ENCODE peak calls at places on chromosomes 2 and 18, in four cellular contexts. One of them, this sample, is unnamed.

GRCh38 chr2:81324046-81324445 is 1019.5 kb upstream of the LRRTM1 start:
- DNase-seq in GM12878: no peak
- DNase-seq in K562: no peak
- DNase-seq in HepG2: peak; percentile 16
- DNase-seq in this sample: no peak

GRCh38 chr2:85680707-85681353 is 12.8 kb upstream of the SFTPB start:
- DNase-seq in K562: no peak
- DNase-seq in GM12878: no peak
- DNase-seq in HepG2: no peak
- DNase-seq in this sample: no peak

GRCh38 chr2:218235017-218235416 is 18.0 kb downstream of the ARPC2 start:
- DNase-seq in GM12878: no peak
- DNase-seq in HepG2: no peak
- DNase-seq in K562: no peak
- DNase-seq in this sample: no peak

GRCh38 chr2:43934567-43934966 is 61.2 kb downstream of the LRPPRC start:
- DNase-seq in GM12878: no peak
- DNase-seq in K562: no peak
- DNase-seq in HepG2: no peak
- DNase-seq in this sample: no peak

GRCh38 chr18:23951206-23951605 is 63.3 kb upstream of the TTC39C start:
- DNase-seq in K562: no peak
- DNase-seq in HepG2: no peak
- DNase-seq in GM12878: no peak
- DNase-seq in this sample: no peak

GRCh38 chr2:214902273-214902672 is 92.8 kb upstream of the BARD1 start:
- DNase-seq in GM12878: no peak
- DNase-seq in HepG2: no peak
- DNase-seq in K562: no peak
- DNase-seq in this sample: no peak

GRCh38 chr2:54522624-54523281 is 66.6 kb downstream of the SPTBN1 start:
- DNase-seq in HepG2: peak; percentile 86
- DNase-seq in GM12878: peak; percentile 47
- DNase-seq in K562: peak; percentile 81
- DNase-seq in this sample: peak; percentile 68

GRCh38 chr2:9206991-9207640 is 504 bp downstream of the ASAP2 start:
- DNase-seq in HepG2: no peak
- DNase-seq in K562: peak; percentile 49
- DNase-seq in GM12878: no peak
- DNase-seq in this sample: peak; percentile 73

GRCh38 chr2:168748461-168748860 is 54.0 kb upstream of the NOSTRIN start:
- DNase-seq in GM12878: no peak
- DNase-seq in HepG2: no peak
- DNase-seq in K562: no peak
- DNase-seq in this sample: no peak

GRCh38 chr2:184463102-184463865 is 135.0 kb upstream of the ZNF804A start:
- DNase-seq in GM12878: no peak
- DNase-seq in K562: no peak
- DNase-seq in HepG2: peak; percentile 42
- DNase-seq in this sample: no peak

GRCh38 chr2:383888-384287 is 96.0 kb upstream of the ALKAL2 start:
- DNase-seq in K562: no peak
- DNase-seq in HepG2: no peak
- DNase-seq in GM12878: no peak
- DNase-seq in this sample: no peak

GRCh38 chr2:121974919-121975654 is 219.6 kb downstream of the TSN start:
- DNase-seq in HepG2: peak; percentile 84
- DNase-seq in GM12878: peak; percentile 60
- DNase-seq in K562: peak; percentile 85
- DNase-seq in this sample: peak; percentile 67
- TF ChIP-seq YY1 in HepG2: no peak
- TF ChIP-seq YY1 in GM12878: no peak
- TF ChIP-seq YY1 in K562: no peak
- TF ChIP-seq YY1 in this sample: no peak

GRCh38 chr2:207165121-207166038 is at the start of gene KLF7:
- DNase-seq in GM12878: no peak
- DNase-seq in K562: no peak
- DNase-seq in HepG2: no peak
- DNase-seq in this sample: no peak
- TF ChIP-seq POLR2A in GM12878: peak; percentile 81
- TF ChIP-seq POLR2A in K562: no peak
- TF ChIP-seq POLR2A in HepG2: no peak
- TF ChIP-seq POLR2A in this sample: peak; percentile 59

DNA sequence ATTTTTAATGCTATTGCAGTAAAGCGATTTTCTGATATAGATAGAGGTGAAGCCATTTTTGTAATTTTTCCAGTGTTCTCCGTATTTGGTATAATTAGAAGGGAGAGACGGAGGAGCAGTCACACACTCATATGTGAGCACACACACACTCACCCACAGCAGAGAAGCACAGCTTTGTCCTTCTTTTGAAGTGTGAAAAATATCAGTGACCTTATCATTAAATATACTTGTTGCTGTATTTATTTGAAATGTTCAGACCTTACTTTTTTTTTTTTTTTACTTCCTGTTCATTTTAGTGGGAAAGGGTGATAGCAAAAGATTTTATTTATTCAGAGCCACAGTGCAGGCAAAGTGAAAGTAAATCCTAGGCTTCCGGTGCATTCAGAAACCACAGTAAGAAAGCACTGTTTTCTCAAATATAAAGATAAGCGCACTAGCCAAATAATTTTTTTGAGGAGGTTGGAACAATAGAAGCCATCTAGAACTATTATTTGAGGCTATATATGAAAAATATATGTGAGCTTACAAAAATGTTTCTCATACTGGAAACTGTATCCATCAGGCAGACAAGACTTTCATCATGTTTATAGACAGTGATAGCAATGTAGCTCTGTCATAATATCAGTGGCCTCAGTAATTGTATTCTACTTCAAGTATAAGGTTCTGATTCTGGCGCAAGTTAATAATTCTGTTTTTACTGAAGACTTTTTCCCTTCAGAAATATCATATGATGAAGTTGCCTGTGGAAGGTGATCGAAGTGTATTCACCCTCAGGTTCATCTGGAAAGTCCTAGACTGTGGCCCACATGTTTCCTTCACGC is 37.2 kb downstream of the TSHZ1 start:
- DNase-seq in GM12878: no peak
- DNase-seq in K562: no peak
- DNase-seq in HepG2: peak; percentile 6
- DNase-seq in this sample: no peak
- TF ChIP-seq CHD2 in GM12878: no peak
- TF ChIP-seq CHD2 in K562: no peak
- TF ChIP-seq CHD2 in HepG2: no peak
- TF ChIP-seq CHD2 in this sample: no peak

GRCh38 chr2:217105733-217106649 is 246.1 kb upstream of the TNP1 start:
- DNase-seq in GM12878: no peak
- DNase-seq in HepG2: no peak
- DNase-seq in K562: peak; percentile 73
- DNase-seq in this sample: no peak
- TF ChIP-seq YY1 in GM12878: no peak
- TF ChIP-seq YY1 in HepG2: no peak
- TF ChIP-seq YY1 in K562: no peak
- TF ChIP-seq YY1 in this sample: no peak

GRCh38 chr18:79393626-79394401 is 1.9 kb upstream of the NFATC1 start:
- DNase-seq in GM12878: no peak
- DNase-seq in K562: peak; percentile 70
- DNase-seq in HepG2: peak; percentile 28
- DNase-seq in this sample: peak; percentile 78
- TF ChIP-seq POLR2A in GM12878: no peak
- TF ChIP-seq POLR2A in K562: peak; percentile 37
- TF ChIP-seq POLR2A in HepG2: no peak
- TF ChIP-seq POLR2A in this sample: no peak

DNA sequence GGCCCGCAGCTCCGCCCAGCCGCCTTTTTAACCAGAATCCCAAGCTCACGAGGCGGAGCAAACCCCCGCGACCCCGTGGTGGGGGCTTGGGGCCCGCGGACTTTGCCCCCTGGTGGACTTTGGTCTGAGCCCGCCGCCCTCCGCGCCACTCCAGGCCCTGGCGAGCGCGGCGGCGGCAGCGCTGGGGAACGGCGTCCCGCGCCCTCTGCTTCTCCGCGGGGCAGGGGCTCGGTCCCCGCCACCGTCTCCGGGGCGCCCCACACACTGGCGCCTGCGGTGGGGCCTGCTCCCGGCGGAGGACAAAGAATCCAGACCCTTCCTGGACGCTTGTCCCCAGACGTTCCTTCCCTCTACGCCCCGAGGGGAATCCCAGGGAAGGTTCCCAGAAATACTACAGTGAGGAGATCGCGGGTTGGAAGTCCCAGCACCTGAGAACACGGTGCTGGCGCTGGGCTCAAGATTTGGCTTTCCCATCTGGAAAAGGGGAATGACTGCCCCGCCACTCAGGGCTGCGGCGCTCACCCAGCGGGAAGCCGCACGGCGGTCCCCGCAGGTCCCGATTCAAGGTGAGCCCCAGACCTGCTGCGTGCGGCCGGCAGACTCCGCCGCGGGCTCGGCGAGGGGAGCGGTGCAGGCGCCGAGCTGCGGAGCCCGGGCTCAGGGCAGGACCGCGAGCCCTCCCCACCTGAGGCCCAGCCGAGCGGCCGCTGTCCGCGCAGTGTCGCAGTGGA is at the start of gene HAAO:
- DNase-seq in K562: no peak
- DNase-seq in HepG2: peak; percentile 91
- DNase-seq in GM12878: no peak
- DNase-seq in this sample: no peak
- TF ChIP-seq CHD2 in K562: no peak
- TF ChIP-seq CHD2 in HepG2: peak; percentile 67
- TF ChIP-seq CHD2 in GM12878: no peak
- TF ChIP-seq CHD2 in this sample: no peak

DNA sequence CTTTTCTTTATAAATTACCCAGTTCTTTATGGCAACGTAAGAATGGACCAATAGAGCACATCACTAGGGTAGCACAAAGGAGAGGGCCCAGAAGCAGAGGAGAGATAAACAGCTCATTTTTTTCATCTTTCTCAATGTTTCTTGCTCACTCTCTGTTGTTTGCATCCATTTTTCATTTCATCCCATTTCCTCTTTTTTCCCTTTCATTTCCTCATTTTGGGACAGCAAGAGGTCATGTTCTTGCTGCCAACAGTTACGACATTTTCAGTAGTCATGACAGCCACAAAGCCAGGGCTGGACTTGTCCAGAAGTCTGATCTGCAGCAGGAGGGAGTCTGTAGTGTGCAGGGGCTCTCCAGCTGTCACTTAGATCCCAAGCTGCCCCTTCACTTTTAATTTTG is 52.7 kb upstream of the CYP1B1 start:
- DNase-seq in GM12878: peak; percentile 48
- DNase-seq in HepG2: no peak
- DNase-seq in K562: no peak
- DNase-seq in this sample: no peak
- TF ChIP-seq YY1 in GM12878: peak; percentile 56
- TF ChIP-seq YY1 in HepG2: no peak
- TF ChIP-seq YY1 in K562: no peak
- TF ChIP-seq YY1 in this sample: no peak

DNA sequence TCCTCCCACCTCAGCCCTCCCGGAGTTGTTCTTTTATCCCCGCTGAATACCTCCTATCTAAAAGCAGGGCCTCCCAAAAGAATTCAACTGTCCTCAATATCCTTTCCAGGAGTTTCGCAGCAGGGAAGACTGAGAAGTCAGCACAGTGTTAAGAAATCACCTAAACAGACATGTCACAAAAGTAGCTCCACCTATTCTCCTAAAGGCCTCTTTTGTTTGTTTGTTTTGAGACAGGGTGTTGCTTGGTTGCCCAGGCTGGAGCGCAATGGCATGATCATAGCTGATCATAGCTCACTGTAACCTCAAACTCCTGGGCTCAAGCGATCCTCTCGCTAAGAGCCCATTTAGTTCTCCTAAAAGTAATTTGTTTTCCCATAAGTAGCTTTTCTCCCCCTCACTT is 53.8 kb downstream of the TEX44 start:
- DNase-seq in K562: no peak
- DNase-seq in HepG2: no peak
- DNase-seq in GM12878: no peak
- DNase-seq in this sample: no peak
- TF ChIP-seq POLR2A in K562: no peak
- TF ChIP-seq POLR2A in HepG2: no peak
- TF ChIP-seq POLR2A in GM12878: no peak
- TF ChIP-seq POLR2A in this sample: no peak

DNA sequence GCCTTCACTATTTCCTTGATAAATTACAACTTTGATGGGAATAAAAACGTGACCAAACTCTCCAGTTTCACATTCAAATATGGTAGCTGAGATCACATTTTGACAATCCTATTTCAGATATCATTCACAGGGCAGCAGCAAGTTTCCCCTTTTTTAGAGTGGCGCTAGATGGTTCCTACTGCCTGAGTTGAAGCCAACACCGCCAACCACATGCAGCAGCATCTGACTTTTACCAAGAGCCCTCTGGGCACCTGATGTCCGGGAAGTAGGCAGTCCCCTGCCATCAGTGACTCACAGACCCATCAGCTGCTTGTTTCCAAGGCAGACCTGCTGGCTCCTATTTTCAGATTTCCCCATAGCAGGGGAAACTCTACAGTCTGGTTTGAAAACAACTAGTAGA is 4.0 kb upstream of the MREG start:
- DNase-seq in HepG2: no peak
- DNase-seq in K562: no peak
- DNase-seq in GM12878: peak; percentile 68
- DNase-seq in this sample: no peak
- TF ChIP-seq CHD2 in HepG2: no peak
- TF ChIP-seq CHD2 in K562: no peak
- TF ChIP-seq CHD2 in GM12878: no peak
- TF ChIP-seq CHD2 in this sample: no peak

DNA sequence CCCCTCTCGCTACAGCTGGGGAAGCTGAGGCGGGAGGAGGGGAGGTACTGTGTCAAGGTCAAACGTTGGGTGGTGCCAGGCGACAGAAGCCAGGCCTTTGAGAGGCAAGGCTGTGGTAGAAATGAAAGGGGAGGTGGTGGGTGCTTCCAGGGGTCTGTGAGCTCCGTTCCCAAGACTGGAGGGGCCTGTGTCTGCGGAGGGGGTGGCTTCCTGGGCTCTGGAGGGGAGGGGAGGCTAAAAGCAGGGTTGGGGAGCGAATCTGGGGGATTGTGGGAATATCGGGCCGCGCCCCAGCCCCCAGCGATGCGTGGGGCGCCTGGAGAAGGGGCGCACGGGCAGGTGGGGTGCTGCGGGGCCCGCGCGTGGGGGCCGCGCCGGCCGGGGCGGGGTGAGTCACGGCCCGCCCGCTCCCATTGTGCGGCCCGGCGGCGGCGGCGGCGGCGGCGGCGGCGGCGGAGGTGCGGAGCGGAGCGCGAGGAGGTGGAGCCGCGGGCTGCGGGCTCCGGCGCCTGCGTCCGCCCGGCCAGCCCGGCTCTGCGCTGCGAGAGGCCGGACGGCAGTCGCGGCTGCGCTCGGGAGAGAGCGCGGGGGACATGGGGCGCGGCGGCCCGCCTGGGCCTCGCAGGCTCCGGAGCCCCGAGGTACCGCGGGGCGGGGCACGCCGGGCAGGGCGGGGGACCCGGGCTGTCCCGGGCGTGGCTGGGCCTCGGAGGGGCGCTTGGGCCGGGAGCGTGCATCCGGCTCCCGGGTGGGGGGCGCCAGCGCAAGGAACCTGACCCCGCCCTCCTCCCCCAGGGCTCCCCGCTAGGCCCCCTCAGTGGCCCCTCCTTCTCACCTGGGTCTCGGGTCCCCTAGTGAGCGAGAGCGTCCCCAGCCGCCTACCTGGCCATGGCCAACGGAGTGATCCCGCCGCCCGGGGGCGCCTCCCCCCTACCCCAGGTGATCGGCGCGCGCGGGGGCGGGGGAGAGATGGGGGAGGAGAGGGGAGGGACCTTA is at the start of gene SLC4A3:
- DNase-seq in GM12878: no peak
- DNase-seq in K562: peak; percentile 17
- DNase-seq in HepG2: no peak
- DNase-seq in this sample: no peak
- TF ChIP-seq YY1 in GM12878: no peak
- TF ChIP-seq YY1 in K562: no peak
- TF ChIP-seq YY1 in HepG2: no peak
- TF ChIP-seq YY1 in this sample: no peak

This sample was measured in H1.